ENCODE peak calls at places on chromosomes 5 and 9, in ten cellular contexts. O is A549, U is AG04450, H is aorta, M is right atrium auricular region, K is thyroid gland, F is thoracic aorta, P is heart right ventricle, B is heart left ventricle, V is lung. Q is an unnamed sample. For H3K9me3, the result is how much of the 10 kb centered on the place peaks cover.

GRCh38 chr5:178983728-178984127 is 11.4 kb downstream of the GRM6 start:
- DNase-seq in P (no peak), H (no peak), V (no peak), O (no peak), M (no peak), B (no peak), U (no peak), K (no peak), F (no peak), Q (no peak)

GRCh38 chr9:76667521-76667957 is 96.7 kb upstream of the PCA3 start:
- DNase-seq in K (no peak), F (no peak), B (no peak), P (no peak), U (no peak), V (no peak), H (no peak), M (no peak), O (no peak), Q (no peak)

GRCh38 chr9:35518981-35519679 is 29.2 kb downstream of the RUSC2 start:
- DNase-seq in K (peak), P (peak), O (peak), M (no peak), V (no peak), F (no peak), U (no peak), H (no peak), B (no peak), Q (no peak)

GRCh38 chr9:137172907-137173794 is 1.3 kb upstream of the TMEM210 start:
- DNase-seq in O (no peak), P (no peak), F (no peak), K (no peak), B (no peak), U (no peak), M (no peak), H (no peak), V (no peak), Q (peak)

GRCh38 chr9:98328770-98329169 is 73.3 kb upstream of the TBC1D2 start:
- DNase-seq in M (peak), O (no peak), V (no peak), K (no peak), U (no peak), P (no peak), B (no peak), H (no peak), F (no peak), Q (no peak)

GRCh38 chr9:69104830-69105527 is 69.1 kb upstream of the TJP2 start:
- DNase-seq in F (no peak), K (peak), U (no peak), V (peak), H (no peak), B (no peak), O (no peak), P (no peak), M (no peak), Q (peak)

GRCh38 chr5:99019812-99020697 is 91.2 kb upstream of the CHD1 start:
- DNase-seq in V (no peak), K (no peak), M (no peak), U (peak), F (no peak), B (no peak), O (peak), H (no peak), P (no peak), Q (no peak)

GRCh38 chr5:139232161-139232724 is 34.1 kb upstream of the SIL1 start:
- DNase-seq in O (no peak), V (no peak), P (no peak), K (no peak), M (no peak), U (no peak), F (no peak), H (no peak), B (no peak), Q (no peak)

GRCh38 chr5:77645158-77645994 is 6.9 kb upstream of the OTP start:
- DNase-seq in B (peak), M (no peak), P (no peak), F (no peak), V (no peak), O (peak), U (no peak), K (peak), H (no peak), Q (peak)

GRCh38 chr9:14107977-14108376 is 206.0 kb downstream of the NFIB start:
- DNase-seq in P (no peak), K (no peak), M (no peak), O (no peak), F (no peak), B (no peak), V (no peak), U (no peak), H (no peak), Q (no peak)

GRCh38 chr5:18944771-18945170 is 1043.2 kb downstream of the CDH18 start:
- DNase-seq in O (no peak), P (no peak), M (no peak), K (no peak), B (no peak), V (no peak), U (no peak), H (no peak), F (no peak), Q (no peak)

GRCh38 chr5:126043684-126044083 is 379.5 kb upstream of the GRAMD2B start:
- DNase-seq in B (no peak), M (no peak), F (no peak), V (no peak), H (no peak), K (no peak), O (no peak), P (no peak), U (no peak), Q (no peak)

GRCh38 chr9:3809724-3810123 is 283.9 kb upstream of the RFX3 start:
- DNase-seq in H (no peak), K (no peak), U (no peak), B (no peak), O (peak), V (no peak), P (no peak), F (no peak), M (no peak), Q (no peak)

GRCh38 chr9:36530224-36530623 is 42.5 kb upstream of the MELK start:
- DNase-seq in F (no peak), P (no peak), U (no peak), K (no peak), V (no peak), M (no peak), O (no peak), H (no peak), B (no peak), Q (no peak)

GRCh38 chr9:36946653-36947052 is 87.4 kb downstream of the PAX5 start:
- DNase-seq in V (no peak), B (peak), K (no peak), U (no peak), O (no peak), P (no peak), F (no peak), H (no peak), M (no peak), Q (no peak)

GRCh38 chr5:125181159-125181558 is 434.7 kb upstream of the ZNF608 start:
- DNase-seq in M (no peak), U (no peak), K (no peak), P (no peak), V (no peak), H (no peak), F (no peak), O (no peak), B (no peak), Q (no peak)

GRCh38 chr9:113807173-113808061 is 68.7 kb upstream of the ZNF618 start:
- DNase-seq in O (peak), H (peak), F (no peak), B (no peak), M (peak), K (peak), V (peak), P (peak), U (peak), Q (peak)

GRCh38 chr9:93598647-93599241 is 22.4 kb downstream of the PHF2 start:
- DNase-seq in V (no peak), B (no peak), P (no peak), O (no peak), U (no peak), K (no peak), F (no peak), M (peak), H (peak), Q (no peak)

GRCh38 chr5:36934740-36935356 is 58.3 kb downstream of the NIPBL start:
- DNase-seq in B (no peak), M (no peak), F (no peak), O (no peak), H (no peak), U (no peak), P (no peak), V (no peak), K (no peak), Q (no peak)

GRCh38 chr9:123710299-123710698 is 219.6 kb downstream of the DENND1A start:
- DNase-seq in V (no peak), U (peak), M (no peak), H (no peak), O (peak), K (no peak), B (no peak), F (no peak), P (no peak), Q (no peak)

GRCh38 chr5:9490494-9491097 is 55.3 kb downstream of the SEMA5A start:
- DNase-seq in O (no peak), P (no peak), K (no peak), V (no peak), M (no peak), H (no peak), B (no peak), F (no peak), U (no peak), Q (no peak)

GRCh38 chr5:107483625-107484024 is 187.1 kb downstream of the EFNA5 start:
- DNase-seq in F (no peak), O (no peak), B (no peak), U (no peak), K (no peak), V (no peak), P (no peak), M (no peak), H (no peak), Q (no peak)

GRCh38 chr9:69931340-69931739 is 110.7 kb downstream of the CFAP95 start:
- DNase-seq in M (no peak), H (no peak), F (no peak), P (no peak), O (no peak), K (no peak), U (no peak), V (no peak), B (no peak), Q (no peak)

GRCh38 chr9:17739022-17739421 is 160.2 kb downstream of the SH3GL2 start:
- DNase-seq in F (no peak), V (no peak), K (no peak), M (no peak), O (no peak), H (no peak), U (no peak), P (no peak), B (no peak), Q (no peak)
- H3K27ac ChIP-seq in F (no peak), V (no peak), K (no peak), M (no peak), O (no peak), H (no peak), U (no peak), P (no peak), B (no peak), Q (no peak)

GRCh38 chr5:131302506-131302905 is 38.7 kb downstream of the CDC42SE2 start:
- DNase-seq in F (no peak), H (no peak), P (no peak), M (no peak), V (no peak), B (no peak), O (no peak), K (no peak), U (no peak), Q (no peak)

GRCh38 chr5:131304414-131304813 is 40.6 kb downstream of the CDC42SE2 start:
- DNase-seq in B (no peak), M (no peak), U (no peak), V (no peak), H (no peak), P (no peak), K (no peak), F (no peak), O (no peak), Q (no peak)

GRCh38 chr5:131305906-131306305 is 42.1 kb downstream of the CDC42SE2 start:
- DNase-seq in U (no peak), M (no peak), B (no peak), K (no peak), F (no peak), V (no peak), H (no peak), P (no peak), O (no peak), Q (no peak)

GRCh38 chr5:131303537-131303936 is 39.7 kb downstream of the CDC42SE2 start:
- DNase-seq in M (no peak), H (no peak), P (no peak), U (peak), V (no peak), F (no peak), O (no peak), B (no peak), K (no peak), Q (no peak)

DNA sequence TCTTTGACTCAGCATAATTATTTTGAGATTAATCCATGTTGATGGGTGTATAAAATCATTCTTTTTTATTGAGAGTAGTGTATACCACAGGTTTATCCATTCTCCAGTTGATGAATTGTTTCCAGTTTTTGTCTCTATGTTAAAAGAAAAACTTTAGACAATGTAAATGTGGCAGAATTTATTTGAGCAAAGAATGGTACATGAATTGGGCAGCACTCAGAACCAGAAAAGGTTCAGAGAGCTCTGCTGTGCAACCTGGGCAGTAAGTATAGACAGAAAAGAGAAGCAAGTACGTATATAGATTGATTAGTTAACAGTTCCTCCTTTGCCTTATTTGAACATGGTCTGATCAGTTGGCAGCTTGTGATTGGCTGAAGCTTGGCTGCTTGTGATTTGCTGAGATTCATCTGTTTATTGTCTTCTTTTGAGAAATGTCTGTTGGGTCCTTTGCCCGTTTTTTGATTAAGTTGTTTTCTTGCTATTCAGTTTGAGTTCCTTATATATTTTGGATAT is 41.3 kb downstream of the CDC42SE2 start:
- DNase-seq in F (no peak), P (no peak), B (no peak), H (no peak), M (no peak), K (no peak), O (no peak), V (no peak), U (no peak), Q (no peak)
- H3K9me3 ChIP-seq in F (under half), P (under half), B (under half), H (under half), M (under half), K (under half), O (under half), V (under half), U (under half), Q (under half)

DNA sequence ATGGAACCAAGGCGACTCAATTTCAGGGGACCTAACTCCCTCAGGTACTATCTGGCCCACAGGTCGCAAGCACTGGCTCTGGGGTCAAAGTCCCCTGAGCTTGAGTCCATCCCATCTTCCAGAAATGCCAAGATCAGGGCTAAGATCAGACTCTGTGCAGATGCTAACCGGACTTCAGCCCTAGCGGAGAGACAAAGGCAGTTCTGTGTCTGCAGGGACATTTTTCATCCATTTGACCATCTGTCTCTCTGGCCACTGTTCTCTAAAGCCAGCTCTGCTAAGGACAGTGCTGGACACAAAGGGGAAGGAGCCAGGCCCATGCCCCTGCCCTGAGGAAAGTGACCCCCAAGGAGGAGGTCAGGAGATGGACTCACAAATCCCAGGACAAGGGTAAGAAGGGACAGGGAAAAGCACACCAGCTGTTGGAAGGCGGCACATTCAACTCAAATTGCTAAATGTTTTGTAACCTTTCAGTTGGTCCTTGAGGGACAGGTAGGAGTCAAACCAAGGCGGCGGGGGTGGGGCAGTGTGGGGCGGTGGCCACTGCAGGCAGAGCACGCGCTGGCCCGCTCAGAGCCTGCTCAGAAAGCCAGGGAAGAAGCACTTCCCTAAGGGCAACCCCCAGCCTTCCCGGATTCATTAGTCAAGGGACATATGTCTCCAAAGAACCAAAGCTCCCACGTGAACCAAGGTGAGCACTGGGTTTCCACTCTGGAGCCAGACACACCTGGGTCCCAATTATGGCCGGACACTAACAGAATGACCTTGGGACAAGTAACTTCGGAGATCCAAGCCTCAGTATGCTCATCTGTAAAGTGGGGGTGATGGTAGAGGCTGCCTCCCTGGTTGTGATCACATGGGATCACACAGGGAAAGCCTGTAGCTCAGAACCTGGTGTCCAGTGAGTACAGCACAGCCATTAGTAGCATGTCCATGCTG is 42.8 kb downstream of the STK10 start:
- DNase-seq in M (no peak), B (no peak), H (no peak), K (no peak), V (no peak), P (no peak), F (no peak), U (no peak), O (no peak), Q (no peak)
- H3K27ac ChIP-seq in M (no peak), B (peak), H (no peak), K (no peak), V (no peak), P (no peak), F (no peak), U (no peak), O (no peak), Q (no peak)

GRCh38 chr5:152978141-152978835 is 512.2 kb upstream of the GRIA1 start:
- DNase-seq in V (no peak), K (no peak), O (no peak), H (no peak), F (no peak), U (no peak), M (no peak), B (no peak), P (no peak), Q (no peak)
- H3K9me3 ChIP-seq in V (under half), K (under half), O (under half), H (under half), F (under half), U (under half), M (under half), B (under half), P (under half), Q (under half)

GRCh38 chr9:129053020-129053419 is 16.6 kb downstream of the MIGA2 start:
- DNase-seq in M (no peak), H (no peak), U (no peak), V (no peak), F (no peak), O (no peak), B (no peak), K (no peak), P (no peak), Q (no peak)
- H3K27ac ChIP-seq in M (no peak), H (no peak), U (no peak), V (no peak), F (no peak), O (no peak), B (no peak), K (peak), P (no peak), Q (peak)

DNA sequence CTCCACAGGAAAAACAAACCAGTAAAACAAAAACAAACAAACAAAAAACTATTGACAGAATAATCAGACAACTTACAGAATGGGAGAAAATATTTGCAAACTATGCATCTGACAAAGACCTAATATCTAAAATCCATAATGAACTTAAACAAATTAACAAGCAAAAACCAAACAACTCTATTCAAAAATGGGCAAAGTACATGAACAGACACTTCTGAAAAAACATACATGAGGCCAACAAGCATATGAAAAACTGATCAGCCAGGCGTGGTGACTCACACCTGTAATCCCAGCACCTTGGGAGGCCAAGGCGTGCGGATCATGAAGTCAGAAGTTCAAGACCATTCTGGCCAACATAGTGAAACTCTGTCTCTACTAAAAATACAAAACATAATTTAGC is 60.1 kb downstream of the KCNV2 start:
- DNase-seq in B (no peak), V (no peak), M (no peak), F (no peak), O (no peak), P (no peak), H (no peak), U (no peak), K (no peak), Q (no peak)
- H3K9me3 ChIP-seq in B (under half), V (under half), M (under half), F (under half), O (under half), P (half or more), H (under half), U (under half), K (under half), Q (under half)

DNA sequence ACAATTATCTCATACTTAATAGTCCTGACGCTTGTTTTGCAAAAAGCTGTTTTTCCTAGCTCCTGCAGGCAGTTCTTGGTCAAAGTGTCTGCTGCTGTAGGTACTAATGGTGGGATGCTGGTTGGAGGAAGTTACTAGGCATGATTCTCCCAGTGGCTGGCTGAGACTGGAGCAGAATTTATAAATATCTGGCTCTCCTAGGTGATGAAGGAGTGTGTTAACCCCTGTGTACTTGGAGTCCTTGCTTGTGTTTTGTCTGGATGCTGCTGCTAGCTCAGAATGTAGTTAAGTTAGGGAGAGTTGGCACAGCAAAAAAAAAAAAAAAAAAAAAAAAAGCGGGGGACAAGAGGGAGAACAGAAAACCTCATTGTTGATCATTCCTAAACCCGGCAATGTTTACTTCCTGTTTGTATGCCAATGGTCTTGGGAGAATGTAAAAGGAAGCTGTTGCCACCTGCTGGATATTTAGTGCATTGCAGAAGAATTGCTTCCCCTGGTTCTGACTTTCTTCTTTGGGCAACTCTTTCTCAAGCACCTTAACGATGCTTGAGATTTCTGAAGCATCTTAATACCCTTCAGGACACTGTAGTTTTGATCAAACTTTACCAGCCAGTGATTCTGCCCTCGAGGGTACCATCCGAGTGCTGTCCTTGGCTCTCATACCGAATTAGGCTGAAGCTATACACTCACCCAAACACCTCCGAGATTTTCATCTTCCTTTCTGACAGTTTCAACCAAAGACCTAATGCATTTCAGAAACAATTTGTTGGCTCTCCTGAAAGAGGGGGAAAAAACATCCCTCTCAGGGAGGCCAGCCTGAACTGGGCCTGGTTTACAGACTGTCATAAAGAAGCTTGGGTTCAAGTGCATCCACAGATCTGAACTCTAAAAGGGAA is 71.7 kb upstream of the WWC1 start:
- DNase-seq in O (peak), H (no peak), B (no peak), P (peak), K (peak), U (peak), F (no peak), M (peak), V (peak), Q (peak)
- H3K27ac ChIP-seq in O (peak), H (no peak), B (no peak), P (no peak), K (no peak), U (no peak), F (no peak), M (no peak), V (no peak), Q (no peak)